ENCODE peak calls at places on chromosomes 2 and 18, in four cellular contexts. One of them, this sample, is unnamed.

GRCh38 chr2:29367986-29368677 is 252.9 kb downstream of the CLIP4 start:
- DNase-seq in endothelial cell of umbilical vein: no peak
- DNase-seq in K562: no peak
- DNase-seq in HepG2: no peak
- DNase-seq in this sample: no peak

GRCh38 chr2:212299943-212300342 is 238.7 kb downstream of the ERBB4 start:
- DNase-seq in endothelial cell of umbilical vein: no peak
- DNase-seq in K562: no peak
- DNase-seq in HepG2: no peak
- DNase-seq in this sample: no peak

GRCh38 chr2:237910576-237911362 is 51.3 kb downstream of the RAMP1 start:
- DNase-seq in endothelial cell of umbilical vein: no peak
- DNase-seq in K562: no peak
- DNase-seq in HepG2: no peak
- DNase-seq in this sample: no peak

GRCh38 chr2:180707867-180708205 is 272.6 kb upstream of the UBE2E3 start:
- DNase-seq in endothelial cell of umbilical vein: peak
- DNase-seq in K562: no peak
- DNase-seq in HepG2: peak
- DNase-seq in this sample: peak

GRCh38 chr2:75589344-75590105 is 28.8 kb upstream of the EVA1A start:
- DNase-seq in endothelial cell of umbilical vein: no peak
- DNase-seq in K562: no peak
- DNase-seq in HepG2: no peak
- DNase-seq in this sample: no peak

GRCh38 chr2:174341995-174342571 is 7.3 kb downstream of the SP9 start:
- DNase-seq in endothelial cell of umbilical vein: no peak
- DNase-seq in K562: no peak
- DNase-seq in HepG2: no peak
- DNase-seq in this sample: no peak

GRCh38 chr2:52473526-52473925 is 1294.1 kb upstream of the CHAC2 start:
- DNase-seq in endothelial cell of umbilical vein: no peak
- DNase-seq in K562: no peak
- DNase-seq in HepG2: no peak
- DNase-seq in this sample: no peak

GRCh38 chr2:68918497-68918896 is 34.2 kb downstream of the GKN2 start:
- DNase-seq in endothelial cell of umbilical vein: no peak
- DNase-seq in K562: no peak
- DNase-seq in HepG2: no peak
- DNase-seq in this sample: no peak

GRCh38 chr2:177242136-177242987 is 22.2 kb downstream of the NFE2L2 start:
- DNase-seq in endothelial cell of umbilical vein: peak
- DNase-seq in K562: peak
- DNase-seq in HepG2: peak
- DNase-seq in this sample: peak

GRCh38 chr2:113124984-113125855 is 2.2 kb upstream of the IL1RN start:
- DNase-seq in endothelial cell of umbilical vein: no peak
- DNase-seq in K562: no peak
- DNase-seq in HepG2: peak
- DNase-seq in this sample: no peak

GRCh38 chr18:36153771-36154170 is 24.1 kb downstream of the ELP2 start:
- DNase-seq in endothelial cell of umbilical vein: no peak
- DNase-seq in K562: no peak
- DNase-seq in HepG2: no peak
- DNase-seq in this sample: no peak

GRCh38 chr18:75003764-75004690 is 204.9 kb downstream of the PTGR3 start:
- DNase-seq in endothelial cell of umbilical vein: no peak
- DNase-seq in K562: no peak
- DNase-seq in HepG2: no peak
- DNase-seq in this sample: no peak

GRCh38 chr2:144505245-144505801 is 14.6 kb downstream of the ZEB2 start:
- DNase-seq in endothelial cell of umbilical vein: no peak
- DNase-seq in K562: no peak
- DNase-seq in HepG2: no peak
- DNase-seq in this sample: no peak

GRCh38 chr2:53952519-53952918 is 18.3 kb downstream of the PSME4 start:
- DNase-seq in endothelial cell of umbilical vein: no peak
- DNase-seq in K562: no peak
- DNase-seq in HepG2: no peak
- DNase-seq in this sample: no peak

GRCh38 chr2:224838335-224838734 is 122.2 kb upstream of the CCDC195 start:
- DNase-seq in endothelial cell of umbilical vein: peak
- DNase-seq in K562: no peak
- DNase-seq in HepG2: no peak
- DNase-seq in this sample: no peak

GRCh38 chr2:36322108-36322507 is 33.5 kb upstream of the CRIM1 start:
- DNase-seq in endothelial cell of umbilical vein: peak
- DNase-seq in K562: no peak
- DNase-seq in HepG2: peak
- DNase-seq in this sample: no peak

GRCh38 chr2:53058526-53058925 is 709.1 kb upstream of the CHAC2 start:
- DNase-seq in endothelial cell of umbilical vein: no peak
- DNase-seq in K562: no peak
- DNase-seq in HepG2: no peak
- DNase-seq in this sample: peak

GRCh38 chr2:190468814-190469569 is 60.8 kb downstream of the MFSD6 start:
- DNase-seq in endothelial cell of umbilical vein: peak
- DNase-seq in K562: peak
- DNase-seq in HepG2: peak
- DNase-seq in this sample: peak

GRCh38 chr2:129781749-129782617 is 197.5 kb upstream of the RAB6C start:
- DNase-seq in endothelial cell of umbilical vein: no peak
- DNase-seq in K562: no peak
- DNase-seq in HepG2: no peak
- DNase-seq in this sample: no peak

DNA sequence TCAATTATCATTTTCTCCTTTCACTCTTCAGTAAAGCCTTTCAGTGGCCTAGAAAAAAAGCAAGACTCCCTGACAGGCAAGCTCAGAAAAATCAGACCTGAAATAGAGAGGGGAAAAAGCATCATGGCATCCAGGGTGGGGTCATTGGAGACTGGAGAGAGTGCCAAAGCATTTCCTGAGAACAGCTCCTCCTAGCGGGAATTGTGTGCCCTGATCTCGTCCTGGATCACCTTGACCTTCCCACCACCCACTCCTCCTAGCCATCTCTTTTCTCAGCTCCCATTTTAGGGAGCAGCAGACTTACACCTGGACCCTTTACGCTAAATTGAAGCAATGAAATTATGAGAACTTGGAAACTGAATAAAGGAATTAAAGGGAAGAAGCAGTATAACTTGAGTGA is 176.6 kb downstream of the VWC2L start:
- DNase-seq in endothelial cell of umbilical vein: no peak
- DNase-seq in K562: peak
- DNase-seq in HepG2: peak
- DNase-seq in this sample: peak
- TF ChIP-seq MYC in endothelial cell of umbilical vein: no peak
- TF ChIP-seq MYC in K562: no peak
- TF ChIP-seq MYC in HepG2: no peak
- TF ChIP-seq MYC in this sample: no peak

DNA sequence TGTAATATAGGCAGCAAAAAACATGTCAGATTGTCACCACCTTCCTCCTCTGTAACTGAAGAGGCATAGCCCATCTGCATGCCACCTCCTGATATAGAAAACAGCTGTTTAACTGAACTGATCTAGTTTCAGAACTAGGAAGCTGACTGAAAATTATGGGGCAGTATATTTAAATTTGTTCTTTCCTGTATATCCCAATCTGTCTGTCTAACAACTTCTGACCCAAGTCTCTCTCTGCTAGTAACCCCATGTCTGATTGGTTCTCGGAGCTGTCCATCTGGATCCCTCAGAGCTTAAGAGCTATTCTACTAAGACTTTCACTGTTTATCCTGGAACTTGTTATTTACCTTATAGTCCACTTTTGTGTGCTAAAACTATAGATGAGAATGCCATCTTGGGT is 68.2 kb upstream of the SLC35G4 start:
- DNase-seq in endothelial cell of umbilical vein: no peak
- DNase-seq in K562: no peak
- DNase-seq in HepG2: no peak
- DNase-seq in this sample: no peak
- TF ChIP-seq JUN in endothelial cell of umbilical vein: no peak
- TF ChIP-seq JUN in K562: no peak
- TF ChIP-seq JUN in HepG2: no peak
- TF ChIP-seq JUN in this sample: no peak

GRCh38 chr18:63237486-63237885 is 82.1 kb downstream of the BCL2 start:
- DNase-seq in endothelial cell of umbilical vein: no peak
- DNase-seq in K562: no peak
- DNase-seq in HepG2: peak
- DNase-seq in this sample: peak

GRCh38 chr18:63236417-63236816 is 83.2 kb downstream of the BCL2 start:
- DNase-seq in endothelial cell of umbilical vein: no peak
- DNase-seq in K562: no peak
- DNase-seq in HepG2: no peak
- DNase-seq in this sample: no peak

GRCh38 chr18:63238711-63239110 is 80.9 kb downstream of the BCL2 start:
- DNase-seq in endothelial cell of umbilical vein: no peak
- DNase-seq in K562: no peak
- DNase-seq in HepG2: no peak
- DNase-seq in this sample: no peak

GRCh38 chr18:63236990-63237389 is 82.6 kb downstream of the BCL2 start:
- DNase-seq in endothelial cell of umbilical vein: no peak
- DNase-seq in K562: no peak
- DNase-seq in HepG2: no peak
- DNase-seq in this sample: no peak

DNA sequence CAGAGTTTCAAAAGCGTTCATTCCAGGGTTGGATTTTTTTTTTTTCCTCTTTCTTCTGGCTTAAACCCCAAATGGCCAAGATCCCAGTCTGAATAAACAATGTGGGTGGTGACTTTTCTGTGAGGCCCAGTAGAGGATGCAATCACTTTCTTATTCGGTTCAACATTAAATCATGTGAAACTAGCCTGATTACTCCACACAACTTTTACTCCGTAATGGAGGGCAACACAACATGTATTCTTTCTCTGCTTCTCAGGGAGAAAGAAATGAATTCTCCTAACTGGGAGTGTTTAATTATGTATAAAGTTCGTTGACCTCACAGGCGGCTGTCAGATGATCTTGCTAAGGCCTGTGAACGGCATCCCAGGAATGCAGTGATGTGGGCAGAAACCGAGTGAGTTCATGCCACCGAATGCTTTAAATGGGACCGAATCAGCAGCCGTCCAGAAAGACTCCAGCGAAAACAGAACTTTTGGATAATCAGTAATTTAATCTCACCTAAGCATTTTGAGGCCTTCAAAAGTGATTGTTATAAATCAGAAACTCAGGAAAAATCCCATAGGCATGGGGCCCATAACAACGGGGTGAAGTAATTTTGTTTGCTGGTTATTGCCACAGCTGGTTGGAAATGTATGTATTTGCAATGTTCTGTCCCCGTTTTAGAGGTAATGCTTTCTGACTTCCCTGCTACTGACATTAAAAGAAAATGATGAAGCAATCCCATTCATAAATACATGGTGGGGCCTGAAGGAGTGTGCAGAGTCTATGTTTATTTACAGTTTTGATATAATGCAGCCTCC is 81.5 kb downstream of the BCL2 start:
- DNase-seq in endothelial cell of umbilical vein: peak
- DNase-seq in K562: no peak
- DNase-seq in HepG2: peak
- DNase-seq in this sample: peak
- TF ChIP-seq POLR2A in endothelial cell of umbilical vein: no peak
- TF ChIP-seq POLR2A in K562: no peak
- TF ChIP-seq POLR2A in HepG2: no peak
- TF ChIP-seq POLR2A in this sample: no peak

GRCh38 chr2:172287605-172288326 is 139.6 kb upstream of the ITGA6 start:
- DNase-seq in endothelial cell of umbilical vein: peak
- DNase-seq in K562: no peak
- DNase-seq in HepG2: no peak
- DNase-seq in this sample: no peak

GRCh38 chr2:172284209-172284608 is 143.2 kb upstream of the ITGA6 start:
- DNase-seq in endothelial cell of umbilical vein: no peak
- DNase-seq in K562: no peak
- DNase-seq in HepG2: no peak
- DNase-seq in this sample: no peak

GRCh38 chr2:172285760-172286159 is 141.6 kb upstream of the ITGA6 start:
- DNase-seq in endothelial cell of umbilical vein: no peak
- DNase-seq in K562: no peak
- DNase-seq in HepG2: no peak
- DNase-seq in this sample: no peak

GRCh38 chr2:172285010-172285621 is 142.3 kb upstream of the ITGA6 start:
- DNase-seq in endothelial cell of umbilical vein: peak
- DNase-seq in K562: no peak
- DNase-seq in HepG2: no peak
- DNase-seq in this sample: no peak

DNA sequence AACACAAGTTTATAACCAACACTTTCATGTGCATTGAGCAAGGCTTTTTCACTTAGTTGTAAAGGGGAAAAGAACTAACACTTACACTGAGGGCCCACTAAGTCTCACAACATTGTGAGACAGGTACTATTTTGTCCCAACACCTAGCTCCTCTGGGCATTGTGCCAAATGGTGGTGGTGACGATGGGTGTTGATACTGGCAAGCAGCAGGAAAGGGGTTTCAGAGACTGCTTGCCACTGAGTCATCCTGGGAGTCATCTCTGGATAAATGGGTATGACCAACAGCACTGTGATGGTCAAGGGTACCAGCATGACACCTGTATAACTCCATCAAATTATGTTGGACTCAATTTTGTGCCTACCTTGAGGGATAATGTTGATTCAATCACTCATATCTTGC is 138.8 kb upstream of the ITGA6 start:
- DNase-seq in endothelial cell of umbilical vein: peak
- DNase-seq in K562: no peak
- DNase-seq in HepG2: no peak
- DNase-seq in this sample: no peak
- TF ChIP-seq MYC in endothelial cell of umbilical vein: no peak
- TF ChIP-seq MYC in K562: no peak
- TF ChIP-seq MYC in HepG2: no peak
- TF ChIP-seq MYC in this sample: no peak

DNA sequence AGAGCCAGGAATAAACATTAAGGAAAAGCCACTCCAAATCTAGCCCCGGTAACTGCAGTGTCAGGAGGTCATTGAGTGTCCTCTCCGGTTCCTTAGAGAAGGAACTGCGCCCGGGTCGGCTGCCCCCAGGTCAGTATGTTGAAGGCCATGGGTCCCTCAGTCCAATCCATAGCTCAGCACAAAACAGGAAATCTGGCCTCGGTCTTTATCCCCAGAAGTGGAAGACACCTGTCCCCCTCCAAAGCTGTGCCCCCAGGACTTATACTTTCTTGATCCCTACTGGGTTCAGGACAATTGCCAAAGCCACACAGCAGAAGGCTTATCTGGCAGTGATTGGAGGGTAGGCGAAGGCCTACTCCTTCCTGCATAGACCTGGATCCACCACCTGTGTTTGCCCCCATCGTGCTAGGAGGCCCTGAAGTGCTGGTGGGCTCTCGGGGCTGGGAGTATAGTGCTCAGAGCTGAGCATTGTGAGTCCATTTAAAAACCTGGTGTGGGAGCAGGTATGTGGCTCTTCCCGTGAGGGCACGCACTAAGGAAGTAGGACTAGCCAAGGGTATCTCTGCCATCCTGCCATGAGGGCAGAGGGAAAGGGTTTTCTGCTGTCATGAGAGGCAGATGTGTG is 178.6 kb downstream of the SEPTIN10 start:
- DNase-seq in endothelial cell of umbilical vein: no peak
- DNase-seq in K562: no peak
- DNase-seq in HepG2: no peak
- DNase-seq in this sample: no peak
- TF ChIP-seq JUN in endothelial cell of umbilical vein: no peak
- TF ChIP-seq JUN in K562: no peak
- TF ChIP-seq JUN in HepG2: no peak
- TF ChIP-seq JUN in this sample: no peak